ENCODE peak calls at places on chromosomes 12 and 14, in six cellular contexts. N is NCI-H1694; B is right atrium auricular region; A is stimulated activated CD8-positive, alpha-beta memory T cell treated with anti-CD3 and anti-CD28 coated beads, Interleukin-7, amount 100 ng/mL, for 1 hour; I is stimulated activated naive CD8-positive, alpha-beta T cell treated with anti-CD3 and anti-CD28 coated beads, Interleukin-15, Interleukin-2, amounts not matched to agents 100 U/mL and 50 U/mL, for 24 hours; M is stimulated activated CD4-positive, alpha-beta T cell treated with anti-CD3 and anti-CD28 coated beads, Interleukin-1b, Interleukin-23, amount 100 ng/mL, for 48 hours. D is an unnamed sample.

GRCh38 chr12:92136021-92136735 is 9.5 kb downstream of the BTG1 start:
- DNase-seq in A (no peak), M (no peak), N (no peak), I (no peak), B (no peak), D (no peak)

GRCh38 chr14:36584167-36584811 is 1.9 kb upstream of the NKX2-8 start:
- DNase-seq in A (no peak), B (no peak), I (no peak), N (no peak), M (no peak), D (no peak)

GRCh38 chr12:42090899-42091298 is 53.8 kb downstream of the GXYLT1 start:
- DNase-seq in M (no peak), N (no peak), A (no peak), B (no peak), I (no peak), D (no peak)

GRCh38 chr14:36910578-36910977 is 248.9 kb downstream of the PAX9 start:
- DNase-seq in I (no peak), A (no peak), B (no peak), N (no peak), M (no peak), D (no peak)

GRCh38 chr12:123854918-123855317 is 92.8 kb downstream of the DNAH10 start:
- DNase-seq in A (no peak), M (no peak), N (no peak), I (no peak), B (no peak), D (no peak)

GRCh38 chr14:38078393-38078792 is 129.3 kb upstream of the SSTR1 start:
- DNase-seq in N (no peak), I (no peak), B (no peak), M (no peak), A (peak), D (no peak)

GRCh38 chr14:52553671-52554575 is 1.3 kb downstream of the GPR137C start:
- DNase-seq in B (peak), M (peak), I (peak), A (peak), N (peak), D (peak)

GRCh38 chr12:28550757-28551381 is 360.6 kb downstream of the CCDC91 start:
- DNase-seq in B (no peak), A (no peak), M (no peak), N (no peak), I (no peak), D (no peak)

GRCh38 chr12:124152733-124153132 is 142.2 kb upstream of the RFLNA start:
- DNase-seq in B (no peak), A (no peak), N (no peak), M (no peak), I (no peak), D (no peak)

GRCh38 chr12:3487027-3487426 is 4.0 kb upstream of the PRMT8 start:
- DNase-seq in B (no peak), I (no peak), A (no peak), N (no peak), M (no peak), D (no peak)

GRCh38 chr14:60658909-60659585 is 9.8 kb upstream of the SIX1 start:
- DNase-seq in A (no peak), M (no peak), N (no peak), B (no peak), I (no peak), D (no peak)

GRCh38 chr12:64890873-64891468 is 66.5 kb downstream of the TBC1D30 start:
- DNase-seq in A (no peak), B (no peak), I (no peak), N (peak), M (no peak), D (no peak)

GRCh38 chr12:107992016-107992415 is 137.1 kb upstream of the WSCD2 start:
- DNase-seq in I (no peak), B (no peak), M (no peak), A (no peak), N (no peak), D (no peak)

GRCh38 chr12:45518516-45519235 is 210.8 kb upstream of the ARID2 start:
- DNase-seq in B (no peak), N (no peak), I (peak), A (peak), M (peak), D (no peak)

GRCh38 chr12:106632797-106633450 is 50.1 kb downstream of the RFX4 start:
- DNase-seq in I (no peak), M (no peak), N (no peak), A (no peak), B (no peak), D (no peak)

GRCh38 chr14:51682411-51682810 is 30.7 kb downstream of the FRMD6 start:
- DNase-seq in N (no peak), A (no peak), I (no peak), M (no peak), B (no peak), D (no peak)

GRCh38 chr14:100334904-100335303 is 11.8 kb downstream of the SLC25A47 start:
- DNase-seq in I (no peak), N (no peak), B (no peak), A (no peak), M (no peak), D (no peak)

GRCh38 chr12:44876554-44877275 is 600 bp upstream of the NELL2 start:
- DNase-seq in A (peak), B (no peak), I (peak), N (peak), M (peak), D (peak)

GRCh38 chr12:12684375-12685106 is 11.4 kb downstream of the GPR19 start:
- DNase-seq in B (no peak), I (no peak), N (peak), A (no peak), M (no peak), D (peak)

GRCh38 chr12:66896797-66897196 is 217.9 kb upstream of the GRIP1 start:
- DNase-seq in N (no peak), B (no peak), M (no peak), A (no peak), I (no peak), D (no peak)

GRCh38 chr14:71327691-71328090 is 420.4 kb downstream of the PCNX1 start:
- DNase-seq in A (no peak), N (no peak), B (no peak), M (no peak), I (no peak), D (no peak)

GRCh38 chr14:61227893-61228591 is 53.1 kb downstream of the TMEM30B start:
- DNase-seq in M (no peak), B (no peak), I (no peak), N (no peak), A (no peak), D (no peak)

GRCh38 chr14:75831455-75831854 is 150.3 kb downstream of the TGFB3 start:
- DNase-seq in N (no peak), I (peak), A (no peak), M (peak), B (no peak), D (no peak)

GRCh38 chr14:50859296-50859624 is 12.6 kb upstream of the ABHD12B start:
- DNase-seq in I (no peak), N (no peak), A (no peak), B (no peak), M (no peak), D (no peak)

GRCh38 chr12:15996254-15996653 is 85.1 kb downstream of the DERA start:
- DNase-seq in I (no peak), M (no peak), B (no peak), A (no peak), N (peak), D (no peak)

GRCh38 chr12:46160081-46160980 is 108.5 kb downstream of the SLC38A1 start:
- DNase-seq in N (no peak), B (no peak), I (no peak), M (no peak), A (no peak), D (no peak)

GRCh38 chr14:102795060-102795925 is 18.0 kb downstream of the TRAF3 start:
- DNase-seq in A (no peak), I (no peak), M (peak), N (no peak), B (peak), D (no peak)

GRCh38 chr14:35883677-35884293 is 57.6 kb downstream of the BRMS1L start:
- DNase-seq in M (peak), B (no peak), N (peak), I (peak), A (no peak), D (no peak)

GRCh38 chr12:388547-389137 is 478 bp downstream of the KDM5A start:
- DNase-seq in M (peak), A (peak), I (peak), N (no peak), B (no peak), D (no peak)

D was measured in nucleus accumbens.